ENCODE peak calls at places on chromosomes 7 and 10, in six cellular contexts. One of them, this sample, is unnamed.

GRCh38 chr7:87107949-87108757 is 44.1 kb upstream of the DMTF1 start:
- DNase-seq in foreskin fibroblast: no peak
- DNase-seq in cardiac fibroblast: peak
- DNase-seq in HFF-Myc: no peak
- DNase-seq in fibroblast of pulmonary artery: no peak
- DNase-seq in ovary: no peak
- DNase-seq in this sample: no peak

GRCh38 chr10:116836902-116837513 is 12.3 kb upstream of the ENO4 start:
- DNase-seq in foreskin fibroblast: peak
- DNase-seq in cardiac fibroblast: peak
- DNase-seq in HFF-Myc: no peak
- DNase-seq in fibroblast of pulmonary artery: peak
- DNase-seq in ovary: no peak
- DNase-seq in this sample: no peak

GRCh38 chr7:30029696-30030095 is 1.5 kb downstream of the PLEKHA8 start:
- DNase-seq in foreskin fibroblast: no peak
- DNase-seq in cardiac fibroblast: no peak
- DNase-seq in HFF-Myc: no peak
- DNase-seq in fibroblast of pulmonary artery: no peak
- DNase-seq in ovary: no peak
- DNase-seq in this sample: no peak

GRCh38 chr7:28858206-28858605 is 99.9 kb downstream of the TRIL start:
- DNase-seq in foreskin fibroblast: peak
- DNase-seq in cardiac fibroblast: peak
- DNase-seq in HFF-Myc: no peak
- DNase-seq in fibroblast of pulmonary artery: peak
- DNase-seq in ovary: no peak
- DNase-seq in this sample: peak

GRCh38 chr7:159121068-159121467 is 23.6 kb downstream of the VIPR2 start:
- DNase-seq in foreskin fibroblast: no peak
- DNase-seq in cardiac fibroblast: no peak
- DNase-seq in HFF-Myc: no peak
- DNase-seq in fibroblast of pulmonary artery: no peak
- DNase-seq in ovary: no peak
- DNase-seq in this sample: no peak

GRCh38 chr10:11162828-11163599 is 145.3 kb downstream of the CELF2 start:
- DNase-seq in foreskin fibroblast: no peak
- DNase-seq in cardiac fibroblast: peak
- DNase-seq in HFF-Myc: no peak
- DNase-seq in fibroblast of pulmonary artery: no peak
- DNase-seq in ovary: no peak
- DNase-seq in this sample: no peak

GRCh38 chr7:73907554-73908122 is 46.7 kb downstream of the TMEM270 start:
- DNase-seq in foreskin fibroblast: no peak
- DNase-seq in cardiac fibroblast: no peak
- DNase-seq in HFF-Myc: no peak
- DNase-seq in fibroblast of pulmonary artery: no peak
- DNase-seq in ovary: no peak
- DNase-seq in this sample: no peak

GRCh38 chr7:23357190-23358093 is 58.3 kb downstream of the MALSU1 start:
- DNase-seq in foreskin fibroblast: peak
- DNase-seq in cardiac fibroblast: peak
- DNase-seq in HFF-Myc: no peak
- DNase-seq in fibroblast of pulmonary artery: peak
- DNase-seq in ovary: no peak
- DNase-seq in this sample: no peak

GRCh38 chr7:107758667-107759066 is 14.7 kb downstream of the CBLL1 start:
- DNase-seq in foreskin fibroblast: no peak
- DNase-seq in cardiac fibroblast: no peak
- DNase-seq in HFF-Myc: no peak
- DNase-seq in fibroblast of pulmonary artery: no peak
- DNase-seq in ovary: no peak
- DNase-seq in this sample: no peak

GRCh38 chr10:86779267-86780017 is 23.0 kb downstream of the BMPR1A start:
- DNase-seq in foreskin fibroblast: peak
- DNase-seq in cardiac fibroblast: peak
- DNase-seq in HFF-Myc: no peak
- DNase-seq in fibroblast of pulmonary artery: peak
- DNase-seq in ovary: no peak
- DNase-seq in this sample: no peak

GRCh38 chr7:158955146-158955870 is 99.0 kb downstream of the DYNC2I1 start:
- DNase-seq in foreskin fibroblast: no peak
- DNase-seq in cardiac fibroblast: no peak
- DNase-seq in HFF-Myc: no peak
- DNase-seq in fibroblast of pulmonary artery: no peak
- DNase-seq in ovary: no peak
- DNase-seq in this sample: no peak

GRCh38 chr10:111034598-111035310 is 42.1 kb upstream of the ADRA2A start:
- DNase-seq in foreskin fibroblast: peak
- DNase-seq in cardiac fibroblast: peak
- DNase-seq in HFF-Myc: no peak
- DNase-seq in fibroblast of pulmonary artery: peak
- DNase-seq in ovary: no peak
- DNase-seq in this sample: no peak

GRCh38 chr7:44709011-44709915 is 39.4 kb upstream of the ZMIZ2 start:
- DNase-seq in foreskin fibroblast: no peak
- DNase-seq in cardiac fibroblast: no peak
- DNase-seq in HFF-Myc: no peak
- DNase-seq in fibroblast of pulmonary artery: no peak
- DNase-seq in ovary: no peak
- DNase-seq in this sample: no peak

GRCh38 chr10:91779011-91779605 is 19.1 kb upstream of the TNKS2 start:
- DNase-seq in foreskin fibroblast: no peak
- DNase-seq in cardiac fibroblast: no peak
- DNase-seq in HFF-Myc: no peak
- DNase-seq in fibroblast of pulmonary artery: no peak
- DNase-seq in ovary: no peak
- DNase-seq in this sample: no peak

GRCh38 chr7:2819954-2820397 is 24.1 kb downstream of the GNA12 start:
- DNase-seq in foreskin fibroblast: no peak
- DNase-seq in cardiac fibroblast: no peak
- DNase-seq in HFF-Myc: no peak
- DNase-seq in fibroblast of pulmonary artery: no peak
- DNase-seq in ovary: peak
- DNase-seq in this sample: no peak

GRCh38 chr7:2821842-2822507 is 22.1 kb downstream of the GNA12 start:
- DNase-seq in foreskin fibroblast: peak
- DNase-seq in cardiac fibroblast: peak
- DNase-seq in HFF-Myc: no peak
- DNase-seq in fibroblast of pulmonary artery: peak
- DNase-seq in ovary: peak
- DNase-seq in this sample: peak

GRCh38 chr7:2820508-2820934 is 23.6 kb downstream of the GNA12 start:
- DNase-seq in foreskin fibroblast: peak
- DNase-seq in cardiac fibroblast: peak
- DNase-seq in HFF-Myc: peak
- DNase-seq in fibroblast of pulmonary artery: peak
- DNase-seq in ovary: peak
- DNase-seq in this sample: peak

GRCh38 chr7:2823124-2823523 is 21.0 kb downstream of the GNA12 start:
- DNase-seq in foreskin fibroblast: no peak
- DNase-seq in cardiac fibroblast: peak
- DNase-seq in HFF-Myc: no peak
- DNase-seq in fibroblast of pulmonary artery: peak
- DNase-seq in ovary: peak
- DNase-seq in this sample: no peak

GRCh38 chr7:2821161-2821841 is 22.8 kb downstream of the GNA12 start:
- DNase-seq in foreskin fibroblast: peak
- DNase-seq in cardiac fibroblast: peak
- DNase-seq in HFF-Myc: peak
- DNase-seq in fibroblast of pulmonary artery: peak
- DNase-seq in ovary: peak
- DNase-seq in this sample: peak
- H3K4me3 ChIP-seq in foreskin fibroblast: no peak
- H3K4me3 ChIP-seq in cardiac fibroblast: no peak
- H3K4me3 ChIP-seq in HFF-Myc: no peak
- H3K4me3 ChIP-seq in fibroblast of pulmonary artery: no peak
- H3K4me3 ChIP-seq in ovary: no peak
- H3K4me3 ChIP-seq in this sample: no peak

DNA sequence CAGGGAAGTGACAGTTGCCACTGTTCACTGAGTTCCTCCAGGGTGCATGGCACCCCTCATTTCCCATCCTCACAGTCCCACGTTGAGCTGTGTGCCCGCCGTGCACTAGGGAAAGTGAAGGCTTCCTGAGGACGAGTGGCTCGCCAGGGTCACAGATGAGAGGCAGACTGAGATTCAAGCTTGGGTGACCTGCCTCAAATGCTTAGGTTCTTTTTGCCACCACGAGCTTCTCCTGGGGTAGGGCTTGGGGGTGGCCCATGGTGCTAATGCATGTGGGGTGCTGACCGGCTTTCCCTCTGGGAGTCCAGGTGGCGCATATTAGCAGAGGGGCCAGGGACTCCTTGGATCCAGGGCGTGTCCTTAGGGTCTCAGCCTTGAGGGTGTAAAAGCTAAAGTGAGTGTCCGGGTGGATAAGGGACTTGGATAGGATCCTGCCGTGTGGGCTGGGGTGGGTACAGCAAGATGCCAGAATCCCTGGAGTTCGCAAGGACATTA is 1.9 kb downstream of the CALHM2 start:
- DNase-seq in foreskin fibroblast: no peak
- DNase-seq in cardiac fibroblast: no peak
- DNase-seq in HFF-Myc: no peak
- DNase-seq in fibroblast of pulmonary artery: no peak
- DNase-seq in ovary: no peak
- DNase-seq in this sample: no peak
- H3K4me3 ChIP-seq in foreskin fibroblast: peak
- H3K4me3 ChIP-seq in cardiac fibroblast: peak
- H3K4me3 ChIP-seq in HFF-Myc: peak
- H3K4me3 ChIP-seq in fibroblast of pulmonary artery: peak
- H3K4me3 ChIP-seq in ovary: peak
- H3K4me3 ChIP-seq in this sample: peak

GRCh38 chr7:157840913-157841756 is 504.3 kb downstream of the DNAJB6 start:
- DNase-seq in foreskin fibroblast: no peak
- DNase-seq in cardiac fibroblast: no peak
- DNase-seq in HFF-Myc: no peak
- DNase-seq in fibroblast of pulmonary artery: no peak
- DNase-seq in ovary: no peak
- DNase-seq in this sample: no peak

GRCh38 chr7:157840174-157840912 is 503.5 kb downstream of the DNAJB6 start:
- DNase-seq in foreskin fibroblast: no peak
- DNase-seq in cardiac fibroblast: no peak
- DNase-seq in HFF-Myc: no peak
- DNase-seq in fibroblast of pulmonary artery: no peak
- DNase-seq in ovary: no peak
- DNase-seq in this sample: no peak

GRCh38 chr7:157839226-157839625 is 502.4 kb downstream of the DNAJB6 start:
- DNase-seq in foreskin fibroblast: no peak
- DNase-seq in cardiac fibroblast: no peak
- DNase-seq in HFF-Myc: no peak
- DNase-seq in fibroblast of pulmonary artery: no peak
- DNase-seq in ovary: no peak
- DNase-seq in this sample: no peak

GRCh38 chr7:157841757-157842390 is 505.1 kb downstream of the DNAJB6 start:
- DNase-seq in foreskin fibroblast: no peak
- DNase-seq in cardiac fibroblast: no peak
- DNase-seq in HFF-Myc: no peak
- DNase-seq in fibroblast of pulmonary artery: no peak
- DNase-seq in ovary: no peak
- DNase-seq in this sample: no peak

DNA sequence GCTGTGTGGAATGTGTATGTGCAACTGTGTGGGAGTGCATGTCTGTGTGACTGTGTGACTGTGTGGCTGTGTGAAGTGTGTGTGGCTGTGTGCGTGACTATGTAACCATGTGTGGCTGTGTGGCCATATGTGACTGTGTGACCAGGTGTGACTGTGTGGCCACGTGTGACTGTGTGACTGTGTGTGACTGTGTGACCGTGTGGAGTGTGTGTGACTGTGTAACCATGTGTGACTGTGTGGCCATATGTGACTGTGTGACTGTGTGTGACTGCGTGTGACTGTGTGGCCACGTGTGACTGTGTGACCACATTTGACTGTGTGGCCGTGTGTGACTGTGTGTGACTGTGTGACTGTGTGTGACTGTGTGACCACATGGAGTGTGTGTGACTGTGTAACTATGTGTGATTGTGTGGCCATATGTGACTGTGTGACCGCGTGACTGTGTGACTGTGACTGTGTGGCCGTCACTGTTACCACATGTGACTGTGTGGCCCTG is 502.9 kb downstream of the DNAJB6 start:
- DNase-seq in foreskin fibroblast: no peak
- DNase-seq in cardiac fibroblast: no peak
- DNase-seq in HFF-Myc: no peak
- DNase-seq in fibroblast of pulmonary artery: no peak
- DNase-seq in ovary: no peak
- DNase-seq in this sample: no peak
- H3K4me3 ChIP-seq in foreskin fibroblast: no peak
- H3K4me3 ChIP-seq in cardiac fibroblast: no peak
- H3K4me3 ChIP-seq in HFF-Myc: no peak
- H3K4me3 ChIP-seq in fibroblast of pulmonary artery: no peak
- H3K4me3 ChIP-seq in ovary: no peak
- H3K4me3 ChIP-seq in this sample: no peak

DNA sequence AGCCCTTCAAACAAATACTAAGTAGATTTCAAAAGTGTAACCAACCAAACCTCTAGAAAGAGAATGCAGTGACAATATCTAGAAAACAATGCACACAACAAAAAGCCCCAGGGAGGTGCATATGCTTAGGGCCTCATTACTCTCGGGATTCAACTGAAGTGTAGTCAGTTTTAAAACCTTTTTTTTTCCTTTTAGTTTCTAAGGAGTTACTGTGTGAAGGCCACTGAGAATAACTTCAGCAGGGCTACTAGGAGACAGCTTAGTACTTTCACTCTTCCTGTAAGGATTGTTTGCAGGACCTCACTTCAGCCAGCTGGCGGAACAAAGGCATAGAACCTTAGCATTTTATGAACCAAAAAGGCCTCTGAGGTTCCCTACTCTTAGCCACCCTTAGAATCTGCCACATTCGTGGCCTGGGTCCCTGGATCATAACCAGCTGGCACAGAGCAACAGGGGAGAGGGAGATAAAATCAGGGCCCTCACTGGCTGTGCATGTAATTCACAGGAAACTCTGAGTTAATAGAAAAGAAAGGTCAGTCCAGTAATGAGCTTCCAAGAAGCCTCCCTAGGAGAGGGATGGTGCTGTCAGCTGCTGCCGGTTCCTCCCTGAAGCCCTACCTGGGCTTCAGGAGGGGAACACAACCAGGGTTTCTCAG is 3.6 kb downstream of the VOPP1 start:
- DNase-seq in foreskin fibroblast: peak
- DNase-seq in cardiac fibroblast: peak
- DNase-seq in HFF-Myc: no peak
- DNase-seq in fibroblast of pulmonary artery: peak
- DNase-seq in ovary: no peak
- DNase-seq in this sample: no peak
- H3K4me3 ChIP-seq in foreskin fibroblast: no peak
- H3K4me3 ChIP-seq in cardiac fibroblast: no peak
- H3K4me3 ChIP-seq in HFF-Myc: no peak
- H3K4me3 ChIP-seq in fibroblast of pulmonary artery: no peak
- H3K4me3 ChIP-seq in ovary: no peak
- H3K4me3 ChIP-seq in this sample: no peak

This sample was measured in AG09309.